ENCODE peak calls at places on chromosomes 11 and 22, in six cellular contexts. J, I, P, C, O and N are unnamed samples.

GRCh38 chr11:113014262-113014661 is 53.0 kb downstream of the NCAM1 start:
- DNase-seq in P (no peak), C (no peak), J (no peak), O (peak), I (no peak), N (no peak)

GRCh38 chr11:11620251-11620965 is 1.4 kb downstream of the GALNT18 start:
- DNase-seq in O (peak), J (peak), I (no peak), C (no peak), P (no peak), N (peak)

GRCh38 chr11:61279934-61280656 is 15.0 kb downstream of the VWCE start:
- DNase-seq in O (no peak), P (no peak), I (no peak), J (peak), C (no peak), N (no peak)

GRCh38 chr22:47009304-47010101 is 247.1 kb downstream of the TBC1D22A start:
- DNase-seq in J (no peak), P (no peak), O (no peak), I (no peak), C (no peak), N (no peak)

GRCh38 chr11:78453140-78453935 is 35.7 kb upstream of the GAB2 start:
- DNase-seq in O (no peak), C (no peak), J (no peak), I (no peak), P (no peak), N (no peak)

GRCh38 chr11:71491531-71492329 is 35.3 kb upstream of the KRTAP5-7 start:
- DNase-seq in P (no peak), O (no peak), J (no peak), C (no peak), I (no peak), N (no peak)

GRCh38 chr11:72483412-72484186 is 49.3 kb upstream of the CLPB start:
- DNase-seq in O (no peak), P (no peak), J (no peak), C (peak), I (peak), N (peak)

GRCh38 chr22:27993201-27993635 is 74.2 kb upstream of the PITPNB start:
- DNase-seq in P (no peak), O (no peak), I (no peak), C (no peak), J (no peak), N (no peak)

GRCh38 chr11:101180481-101180880 is 50.9 kb upstream of the PGR start:
- DNase-seq in I (no peak), O (no peak), J (no peak), P (no peak), C (no peak), N (no peak)

GRCh38 chr22:48507171-48507570 is 1320.5 kb downstream of the BRD1 start:
- DNase-seq in C (no peak), J (no peak), P (no peak), I (no peak), O (no peak), N (no peak)

GRCh38 chr11:10318527-10318802 is 13.6 kb downstream of the ADM start:
- DNase-seq in J (peak), P (no peak), C (no peak), I (no peak), O (no peak), N (no peak)

GRCh38 chr22:22479999-22480532 is 28.5 kb downstream of the ZNF280B start:
- DNase-seq in J (no peak), P (no peak), O (no peak), C (no peak), I (no peak), N (no peak)

GRCh38 chr11:77747381-77747969 is 73.0 kb downstream of the RSF1 start:
- DNase-seq in C (no peak), O (no peak), I (no peak), J (no peak), P (no peak), N (no peak)

GRCh38 chr22:38223289-38223960 is 21.6 kb downstream of the MAFF start:
- DNase-seq in C (no peak), O (no peak), P (no peak), J (no peak), I (no peak), N (no peak)

GRCh38 chr11:64971421-64972233 is at the start of gene MAJIN:
- DNase-seq in C (no peak), J (peak), P (peak), I (no peak), O (no peak), N (peak)

GRCh38 chr11:66289548-66290331 is 797 bp upstream of the YIF1A start:
- DNase-seq in P (peak), O (no peak), J (peak), C (no peak), I (no peak), N (no peak)

GRCh38 chr11:30935861-30936260 is 349.7 kb upstream of the MPPED2 start:
- DNase-seq in I (no peak), J (no peak), O (no peak), P (no peak), C (no peak), N (no peak)

GRCh38 chr22:38035530-38035885 is 21.7 kb upstream of the PICK1 start:
- DNase-seq in O (peak), P (no peak), I (no peak), J (no peak), C (no peak), N (no peak)

GRCh38 chr22:44623771-44624510 is 78.1 kb upstream of the PRR5 start:
- DNase-seq in C (no peak), O (no peak), I (no peak), J (peak), P (no peak), N (peak)

GRCh38 chr22:26226538-26227297 is 57.5 kb downstream of the SEZ6L start:
- DNase-seq in C (no peak), O (no peak), J (no peak), I (no peak), P (no peak), N (no peak)

GRCh38 chr11:70732493-70733206 is 334.3 kb downstream of the CTTN start:
- DNase-seq in I (no peak), J (no peak), P (no peak), C (no peak), O (no peak), N (no peak)

GRCh38 chr11:77003954-77004353 is 30.2 kb upstream of the B3GNT6 start:
- DNase-seq in P (no peak), O (no peak), C (no peak), J (no peak), I (no peak), N (no peak)

GRCh38 chr11:121293276-121293569 is 652 bp downstream of the SC5D start:
- DNase-seq in C (peak), J (no peak), I (no peak), P (no peak), O (no peak), N (no peak)

GRCh38 chr22:40114411-40114810 is 63.3 kb upstream of the TNRC6B start:
- DNase-seq in O (no peak), J (no peak), C (no peak), I (no peak), P (no peak), N (no peak)

GRCh38 chr11:66976048-66976467 is 954 bp downstream of the C11orf86 start:
- DNase-seq in J (peak), O (peak), C (peak), I (no peak), P (no peak), N (no peak)

GRCh38 chr11:114134870-114135269 is 75.4 kb downstream of the ZBTB16 start:
- DNase-seq in C (no peak), P (no peak), J (no peak), O (no peak), I (peak), N (no peak)

GRCh38 chr11:67373916-67374570 is 645 bp upstream of the CLCF1 start:
- DNase-seq in C (peak), I (peak), J (peak), O (peak), P (no peak), N (peak)

GRCh38 chr22:49081926-49082325 is 745.7 kb downstream of the BRD1 start:
- DNase-seq in I (no peak), J (no peak), P (no peak), C (no peak), O (no peak), N (no peak)

GRCh38 chr11:86091566-86091965 is 22.7 kb upstream of the PICALM start:
- DNase-seq in O (no peak), J (no peak), C (no peak), P (no peak), I (no peak), N (no peak)

GRCh38 chr11:86091086-86091485 is 22.2 kb upstream of the PICALM start:
- DNase-seq in O (no peak), C (no peak), J (no peak), P (no peak), I (no peak), N (no peak)

GRCh38 chr11:86087281-86087680 is 18.4 kb upstream of the PICALM start:
- DNase-seq in J (no peak), P (no peak), C (no peak), O (no peak), I (no peak), N (no peak)

DNA sequence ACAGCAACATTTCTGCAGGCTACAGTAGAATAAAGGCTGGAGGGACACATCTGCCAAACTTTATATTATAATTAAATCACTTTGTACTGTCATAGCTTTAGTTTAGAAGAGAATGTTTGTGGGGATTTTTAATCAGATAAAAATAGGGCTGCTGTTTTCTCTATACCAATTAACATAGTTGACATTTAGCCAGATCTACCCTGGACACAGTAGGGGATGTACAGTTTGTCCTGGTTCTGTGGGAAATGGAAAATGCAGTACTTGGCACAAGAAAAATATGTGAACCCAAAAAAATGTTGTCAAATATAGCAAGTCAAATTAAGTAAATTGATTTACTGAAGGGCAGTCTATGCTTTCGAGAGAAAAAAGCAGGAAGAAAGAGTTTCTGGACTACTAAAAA is 20.8 kb upstream of the PICALM start:
- DNase-seq in P (no peak), I (no peak), J (no peak), C (no peak), O (peak), N (no peak)
- TF ChIP-seq REST in P (no peak), I (no peak), J (no peak), C (no peak), O (no peak), N (no peak)

GRCh38 chr11:117595440-117595839 is 201.6 kb downstream of the DSCAML1 start:
- DNase-seq in J (peak), P (no peak), C (no peak), O (no peak), I (no peak), N (no peak)

GRCh38 chr11:117600261-117600783 is 196.7 kb downstream of the DSCAML1 start:
- DNase-seq in I (no peak), P (no peak), O (no peak), C (no peak), J (no peak), N (no peak)

GRCh38 chr11:117600976-117601708 is 195.9 kb downstream of the DSCAML1 start:
- DNase-seq in P (no peak), J (no peak), O (no peak), C (no peak), I (no peak), N (no peak)

GRCh38 chr11:117593065-117593464 is 204.0 kb downstream of the DSCAML1 start:
- DNase-seq in P (no peak), O (no peak), J (no peak), I (no peak), C (no peak), N (no peak)

GRCh38 chr11:117597083-117597482 is 199.9 kb downstream of the DSCAML1 start:
- DNase-seq in P (no peak), I (peak), C (peak), J (peak), O (no peak), N (peak)
- TF ChIP-seq REST in P (peak), I (peak), C (peak), J (peak), O (peak), N (peak)

GRCh38 chr11:18527512-18527911 is 770 bp upstream of the TSG101 start:
- DNase-seq in C (no peak), J (no peak), P (no peak), I (peak), O (peak), N (peak)
- TF ChIP-seq REST in C (no peak), J (no peak), P (no peak), I (no peak), O (no peak), N (no peak)

GRCh38 chr22:20656902-20657836 is 116.7 kb upstream of the SERPIND1 start:
- DNase-seq in I (no peak), P (no peak), J (no peak), C (peak), O (no peak), N (no peak)
- TF ChIP-seq REST in I (no peak), P (no peak), J (no peak), C (no peak), O (no peak), N (no peak)